ENCODE peak calls at places on chromosomes 2 and 18, in four cellular contexts. One of them, this sample, is unnamed.
A peak's percentile ranks its signal among the peaks of the same experiment; 100 is the strongest.

GRCh38 chr2:23436346-23437099 is 51.5 kb downstream of the KLHL29 start:
- DNase-seq in K562: no peak
- DNase-seq in HepG2: no peak
- DNase-seq in H1: peak; percentile 44
- DNase-seq in this sample: no peak

GRCh38 chr18:54149078-54149697 is 75.3 kb downstream of the MBD2 start:
- DNase-seq in H1: no peak
- DNase-seq in K562: no peak
- DNase-seq in HepG2: peak; percentile 27
- DNase-seq in this sample: peak; percentile 46

GRCh38 chr2:239303711-239304532 is 96.9 kb downstream of the HDAC4 start:
- DNase-seq in K562: no peak
- DNase-seq in H1: no peak
- DNase-seq in HepG2: no peak
- DNase-seq in this sample: no peak

GRCh38 chr2:65316072-65316471 is 88.4 kb downstream of the ACTR2 start:
- DNase-seq in H1: no peak
- DNase-seq in K562: no peak
- DNase-seq in HepG2: no peak
- DNase-seq in this sample: no peak

GRCh38 chr2:69744456-69744855 is 2.5 kb downstream of the ANXA4 start:
- DNase-seq in HepG2: no peak
- DNase-seq in H1: no peak
- DNase-seq in K562: no peak
- DNase-seq in this sample: no peak

GRCh38 chr2:226607379-226607778 is 192.2 kb downstream of the IRS1 start:
- DNase-seq in H1: no peak
- DNase-seq in HepG2: no peak
- DNase-seq in K562: no peak
- DNase-seq in this sample: no peak

GRCh38 chr18:49412673-49413072 is 47.8 kb downstream of the DYM start:
- DNase-seq in H1: no peak
- DNase-seq in K562: no peak
- DNase-seq in HepG2: no peak
- DNase-seq in this sample: no peak

GRCh38 chr2:32003791-32004190 is 7.0 kb downstream of the MEMO1 start:
- DNase-seq in K562: no peak
- DNase-seq in HepG2: no peak
- DNase-seq in H1: no peak
- DNase-seq in this sample: no peak

GRCh38 chr18:56321470-56321869 is 316.9 kb downstream of the TXNL1 start:
- DNase-seq in K562: no peak
- DNase-seq in HepG2: no peak
- DNase-seq in H1: no peak
- DNase-seq in this sample: no peak

GRCh38 chr2:214005337-214005736 is 405.5 kb upstream of the VWC2L start:
- DNase-seq in K562: no peak
- DNase-seq in H1: no peak
- DNase-seq in HepG2: no peak
- DNase-seq in this sample: no peak

GRCh38 chr2:70549064-70549710 is 4.4 kb downstream of the TGFA start:
- DNase-seq in HepG2: no peak
- DNase-seq in H1: no peak
- DNase-seq in K562: no peak
- DNase-seq in this sample: no peak

GRCh38 chr2:237471457-237472186 is 15.4 kb upstream of the MLPH start:
- DNase-seq in HepG2: peak; percentile 51
- DNase-seq in K562: peak; percentile 44
- DNase-seq in H1: peak; percentile 81
- DNase-seq in this sample: peak; percentile 83

GRCh38 chr2:153519260-153519875 is 40.8 kb upstream of the RPRM start:
- DNase-seq in K562: peak; percentile 34
- DNase-seq in HepG2: peak; percentile 50
- DNase-seq in H1: peak; percentile 81
- DNase-seq in this sample: peak; percentile 61

GRCh38 chr2:17966793-17967192 is 88.3 kb downstream of the KCNS3 start:
- DNase-seq in HepG2: no peak
- DNase-seq in K562: no peak
- DNase-seq in H1: no peak
- DNase-seq in this sample: no peak

GRCh38 chr2:117085256-117085655 is 729.2 kb upstream of the DDX18 start:
- DNase-seq in H1: no peak
- DNase-seq in HepG2: no peak
- DNase-seq in K562: no peak
- DNase-seq in this sample: no peak

GRCh38 chr2:190382851-190383250 is 25.3 kb upstream of the MFSD6 start:
- DNase-seq in K562: peak; percentile 27
- DNase-seq in HepG2: peak; percentile 62
- DNase-seq in H1: no peak
- DNase-seq in this sample: peak; percentile 80

GRCh38 chr2:124683536-124684407 is 658.7 kb downstream of the CNTNAP5 start:
- DNase-seq in HepG2: no peak
- DNase-seq in H1: no peak
- DNase-seq in K562: no peak
- DNase-seq in this sample: no peak

GRCh38 chr2:15882761-15883497 is 57.4 kb upstream of the MYCN start:
- DNase-seq in K562: no peak
- DNase-seq in HepG2: no peak
- DNase-seq in H1: no peak
- DNase-seq in this sample: no peak

GRCh38 chr2:190802133-190802532 is 78.5 kb upstream of the GLS start:
- DNase-seq in HepG2: no peak
- DNase-seq in K562: no peak
- DNase-seq in H1: no peak
- DNase-seq in this sample: no peak

GRCh38 chr2:107336536-107336935 is 450.6 kb upstream of the ST6GAL2 start:
- DNase-seq in HepG2: no peak
- DNase-seq in H1: no peak
- DNase-seq in K562: no peak
- DNase-seq in this sample: no peak

GRCh38 chr2:64234785-64235184 is 90.6 kb upstream of the PELI1 start:
- DNase-seq in H1: no peak
- DNase-seq in K562: no peak
- DNase-seq in HepG2: no peak
- DNase-seq in this sample: no peak

GRCh38 chr18:30927042-30927441 is 115.5 kb downstream of the DSC3 start:
- DNase-seq in H1: no peak
- DNase-seq in HepG2: no peak
- DNase-seq in K562: no peak
- DNase-seq in this sample: no peak

GRCh38 chr2:13413989-13414388 is 697.3 kb downstream of the TRIB2 start:
- DNase-seq in K562: no peak
- DNase-seq in HepG2: no peak
- DNase-seq in H1: no peak
- DNase-seq in this sample: no peak

GRCh38 chr18:56118422-56118821 is 520.0 kb downstream of the TXNL1 start:
- DNase-seq in K562: no peak
- DNase-seq in H1: no peak
- DNase-seq in HepG2: no peak
- DNase-seq in this sample: no peak

GRCh38 chr2:159086332-159086731 is 117.9 kb downstream of the TANC1 start:
- DNase-seq in K562: no peak
- DNase-seq in H1: no peak
- DNase-seq in HepG2: no peak
- DNase-seq in this sample: no peak

GRCh38 chr18:55406374-55407045 is 181.5 kb downstream of the TCF4 start:
- DNase-seq in K562: no peak
- DNase-seq in HepG2: no peak
- DNase-seq in H1: no peak
- DNase-seq in this sample: no peak

GRCh38 chr2:196316050-196316430 is 144.7 kb upstream of the STK17B start:
- DNase-seq in K562: no peak
- DNase-seq in H1: no peak
- DNase-seq in HepG2: no peak
- DNase-seq in this sample: no peak

GRCh38 chr18:73756256-73757091 is 391.2 kb downstream of the FBXO15 start:
- DNase-seq in H1: no peak
- DNase-seq in HepG2: no peak
- DNase-seq in K562: no peak
- DNase-seq in this sample: peak; percentile 12

GRCh38 chr2:139685590-139685989 is 905.4 kb upstream of the NXPH2 start:
- DNase-seq in HepG2: no peak
- DNase-seq in H1: no peak
- DNase-seq in K562: no peak
- DNase-seq in this sample: no peak

GRCh38 chr2:150023044-150023443 is 435.5 kb upstream of the MMADHC start:
- DNase-seq in H1: no peak
- DNase-seq in HepG2: no peak
- DNase-seq in K562: no peak
- DNase-seq in this sample: no peak

GRCh38 chr2:6692061-6692460 is 173.6 kb downstream of the CMPK2 start:
- DNase-seq in H1: no peak
- DNase-seq in K562: no peak
- DNase-seq in HepG2: no peak
- DNase-seq in this sample: no peak

GRCh38 chr2:240205348-240205747 is 64.9 kb upstream of the OTOS start:
- DNase-seq in HepG2: no peak
- DNase-seq in H1: peak; percentile 54
- DNase-seq in K562: no peak
- DNase-seq in this sample: peak; percentile 45

GRCh38 chr2:85843543-85843942 is 45.2 kb downstream of the ST3GAL5 start:
- DNase-seq in K562: peak; percentile 73
- DNase-seq in HepG2: no peak
- DNase-seq in H1: peak; percentile 80
- DNase-seq in this sample: peak; percentile 52

GRCh38 chr2:50125230-50125629 is 906.7 kb downstream of the NRXN1 start:
- DNase-seq in H1: no peak
- DNase-seq in K562: no peak
- DNase-seq in HepG2: no peak
- DNase-seq in this sample: no peak

GRCh38 chr18:31513189-31513907 is 15.4 kb downstream of the DSG2 start:
- DNase-seq in K562: no peak
- DNase-seq in H1: no peak
- DNase-seq in HepG2: peak; percentile 41
- DNase-seq in this sample: peak; percentile 32

GRCh38 chr2:126905991-126906390 is 7.3 kb downstream of the TEX51 start:
- DNase-seq in H1: peak; percentile 6
- DNase-seq in HepG2: no peak
- DNase-seq in K562: no peak
- DNase-seq in this sample: no peak

DNA sequence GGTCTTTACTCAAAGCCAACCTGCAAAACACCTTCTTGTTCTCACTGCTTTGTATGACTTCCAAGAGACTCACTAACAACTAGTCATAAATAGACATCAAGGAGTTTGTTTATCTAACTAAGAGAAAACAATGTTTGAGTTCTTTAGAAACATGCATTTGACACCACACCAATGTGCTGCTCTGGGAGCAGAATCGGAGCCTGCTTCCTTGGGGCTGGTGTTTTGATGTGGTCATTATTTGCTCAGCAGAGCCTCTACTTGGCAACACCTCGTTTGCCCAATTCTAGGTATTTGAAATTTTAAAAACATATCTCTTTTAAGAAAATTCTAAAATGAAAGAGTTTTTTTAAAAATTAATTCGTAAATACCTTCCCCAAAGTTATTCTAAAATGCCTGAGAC is 167.5 kb downstream of the BCL2 start:
- DNase-seq in HepG2: no peak
- DNase-seq in K562: no peak
- DNase-seq in H1: no peak
- DNase-seq in this sample: no peak
- TF ChIP-seq PHF8 in HepG2: no peak
- TF ChIP-seq PHF8 in K562: no peak
- TF ChIP-seq PHF8 in H1: no peak
- TF ChIP-seq PHF8 in this sample: no peak

DNA sequence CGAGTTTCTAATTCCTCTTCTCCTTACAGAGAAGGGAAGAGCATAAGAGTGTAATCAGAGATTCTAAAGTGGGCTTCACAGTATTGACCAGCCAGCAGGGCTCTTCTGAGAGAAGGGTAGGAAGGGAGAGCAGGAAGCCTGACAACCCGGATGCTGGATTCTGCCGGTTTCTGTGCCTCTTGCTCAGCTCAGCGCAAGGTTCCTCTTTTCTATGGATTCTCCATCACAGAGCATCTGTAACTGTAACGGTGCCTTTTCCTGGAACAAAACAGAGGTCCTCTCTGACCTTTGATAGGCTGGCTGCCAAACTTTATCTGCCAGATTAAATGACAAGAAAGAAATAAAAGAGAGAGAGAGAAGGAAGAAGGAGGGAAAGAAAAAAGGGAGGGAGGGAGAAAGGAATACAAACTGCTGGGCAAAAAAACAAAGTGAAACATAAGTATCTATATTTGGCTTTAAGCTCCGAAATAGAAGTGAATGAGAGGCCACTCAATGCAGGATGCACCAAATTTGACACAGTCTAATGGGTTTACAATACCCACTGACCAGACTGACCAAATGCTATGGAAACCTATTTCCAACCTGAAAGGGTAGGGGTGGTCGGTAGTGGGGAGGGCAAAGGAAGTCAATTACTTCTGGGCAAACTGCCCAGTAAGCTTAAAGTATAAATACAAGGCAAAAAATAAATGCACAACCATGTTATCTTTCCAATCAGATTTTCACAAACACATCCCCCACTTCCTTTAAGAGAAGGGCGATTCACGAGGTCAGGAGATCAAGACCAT is 59.2 kb downstream of the PIEZO2 start:
- DNase-seq in K562: no peak
- DNase-seq in HepG2: no peak
- DNase-seq in H1: no peak
- DNase-seq in this sample: no peak
- TF ChIP-seq RFX5 in K562: no peak
- TF ChIP-seq RFX5 in HepG2: no peak
- TF ChIP-seq RFX5 in H1: no peak
- TF ChIP-seq RFX5 in this sample: no peak

DNA sequence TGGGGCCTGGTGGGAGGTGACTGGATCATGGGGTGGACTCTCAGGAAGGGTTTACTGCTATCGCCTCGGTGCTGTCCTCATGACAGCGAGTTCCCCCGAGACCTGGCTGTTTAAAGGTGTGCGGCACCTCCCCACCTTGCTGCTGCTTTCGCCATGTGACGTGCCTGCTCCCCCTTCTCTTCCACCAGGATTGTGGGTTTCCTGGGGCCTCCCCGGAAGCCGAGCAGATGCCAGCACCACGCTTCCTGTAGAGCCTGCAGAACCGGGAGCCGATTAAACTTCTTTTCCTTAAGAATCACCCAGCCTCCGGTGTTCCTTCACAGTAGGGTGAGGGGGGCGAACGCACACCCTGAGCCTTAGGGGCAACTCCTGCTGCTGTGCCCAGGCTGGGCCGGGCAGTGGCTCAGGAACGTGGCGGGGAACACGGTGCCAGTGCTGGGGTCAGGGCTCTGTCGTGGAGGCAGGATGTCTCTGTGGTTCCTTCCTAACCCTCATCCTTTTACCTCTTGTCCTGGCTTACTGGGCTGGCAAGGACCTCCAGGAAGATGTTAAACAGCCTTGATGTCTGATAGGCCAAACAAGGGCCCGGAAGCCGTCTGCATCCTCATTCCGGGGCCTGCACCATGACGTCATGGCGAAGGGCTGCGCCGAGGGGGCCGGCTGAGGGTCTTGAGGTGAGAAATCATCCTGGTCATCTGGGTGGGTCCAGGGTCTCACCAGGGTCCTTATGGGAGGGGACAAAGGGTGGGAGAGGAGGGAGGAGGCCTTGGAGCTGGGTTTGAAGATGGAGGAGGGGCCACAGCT is 12.7 kb downstream of the NEU4 start:
- DNase-seq in H1: no peak
- DNase-seq in K562: no peak
- DNase-seq in HepG2: no peak
- DNase-seq in this sample: no peak
- H3K27ac ChIP-seq in H1: no peak overlapping the region
- H3K27ac ChIP-seq in K562: no peak overlapping the region
- H3K27ac ChIP-seq in HepG2: no peak overlapping the region
- H3K27ac ChIP-seq in this sample: no peak overlapping the region

GRCh38 chr2:37583402-37583801 is 88.0 kb downstream of the CDC42EP3 start:
- DNase-seq in H1: no peak
- DNase-seq in HepG2: no peak
- DNase-seq in K562: no peak
- DNase-seq in this sample: no peak
- TF ChIP-seq PHF8 in H1: no peak
- TF ChIP-seq PHF8 in HepG2: no peak
- TF ChIP-seq PHF8 in K562: no peak
- TF ChIP-seq PHF8 in this sample: no peak